ENCODE peak calls at places on chromosomes 2 and 18, in four cellular contexts. One of them, this sample, is unnamed.

GRCh38 chr18:75157851-75158250 is 51.1 kb downstream of the PTGR3 start:
- DNase-seq in GM12878: no peak
- DNase-seq in A549: no peak
- DNase-seq in K562: no peak
- DNase-seq in this sample: no peak

GRCh38 chr2:847669-848068 is 103.0 kb upstream of the SNTG2 start:
- DNase-seq in GM12878: no peak
- DNase-seq in K562: no peak
- DNase-seq in A549: no peak
- DNase-seq in this sample: no peak

GRCh38 chr2:196718796-196719564 is 79.5 kb downstream of the CCDC150 start:
- DNase-seq in A549: peak
- DNase-seq in GM12878: no peak
- DNase-seq in K562: peak
- DNase-seq in this sample: peak

GRCh38 chr18:37299471-37300304 is 265.9 kb downstream of the CELF4 start:
- DNase-seq in K562: peak
- DNase-seq in GM12878: peak
- DNase-seq in A549: peak
- DNase-seq in this sample: peak

GRCh38 chr2:27435628-27436027 is 6.6 kb upstream of the KRTCAP3 start:
- DNase-seq in A549: no peak
- DNase-seq in K562: no peak
- DNase-seq in GM12878: no peak
- DNase-seq in this sample: no peak

GRCh38 chr2:59463401-59463800 is 1090.1 kb downstream of the BCL11A start:
- DNase-seq in A549: no peak
- DNase-seq in GM12878: no peak
- DNase-seq in K562: no peak
- DNase-seq in this sample: no peak

GRCh38 chr18:51398104-51398503 is 200.6 kb upstream of the MEX3C start:
- DNase-seq in GM12878: no peak
- DNase-seq in A549: no peak
- DNase-seq in K562: no peak
- DNase-seq in this sample: no peak

GRCh38 chr2:128374001-128374710 is 55.5 kb upstream of the HS6ST1 start:
- DNase-seq in K562: no peak
- DNase-seq in A549: no peak
- DNase-seq in GM12878: no peak
- DNase-seq in this sample: peak

GRCh38 chr18:7904529-7904928 is 337.4 kb downstream of the PTPRM start:
- DNase-seq in A549: peak
- DNase-seq in K562: no peak
- DNase-seq in GM12878: no peak
- DNase-seq in this sample: peak

GRCh38 chr18:8751692-8752091 is 46.3 kb downstream of the MTCL1 start:
- DNase-seq in K562: no peak
- DNase-seq in A549: no peak
- DNase-seq in GM12878: no peak
- DNase-seq in this sample: no peak

GRCh38 chr18:53426656-53427055 is 797.8 kb downstream of the MBD2 start:
- DNase-seq in K562: no peak
- DNase-seq in GM12878: no peak
- DNase-seq in A549: no peak
- DNase-seq in this sample: no peak

GRCh38 chr2:46655551-46656436 is 176.4 kb downstream of the TMEM247 start:
- DNase-seq in K562: no peak
- DNase-seq in GM12878: no peak
- DNase-seq in A549: no peak
- DNase-seq in this sample: peak

GRCh38 chr2:217160103-217160502 is 300.2 kb upstream of the TNP1 start:
- DNase-seq in GM12878: no peak
- DNase-seq in K562: no peak
- DNase-seq in A549: peak
- DNase-seq in this sample: peak

GRCh38 chr2:56167616-56168015 is 16.2 kb upstream of the CCDC85A start:
- DNase-seq in GM12878: no peak
- DNase-seq in K562: no peak
- DNase-seq in A549: no peak
- DNase-seq in this sample: no peak

GRCh38 chr2:235573331-235574221 is 79.7 kb downstream of the AGAP1 start:
- DNase-seq in A549: no peak
- DNase-seq in GM12878: no peak
- DNase-seq in K562: no peak
- DNase-seq in this sample: no peak

GRCh38 chr2:105294844-105295481 is 34.6 kb downstream of the TGFBRAP1 start:
- DNase-seq in GM12878: no peak
- DNase-seq in K562: peak
- DNase-seq in A549: peak
- DNase-seq in this sample: peak

GRCh38 chr2:187271825-187272224 is 176.2 kb downstream of the CALCRL start:
- DNase-seq in GM12878: no peak
- DNase-seq in K562: no peak
- DNase-seq in A549: peak
- DNase-seq in this sample: no peak

GRCh38 chr2:162839419-162839818 is 852 bp upstream of the KCNH7 start:
- DNase-seq in K562: no peak
- DNase-seq in GM12878: no peak
- DNase-seq in A549: no peak
- DNase-seq in this sample: no peak

GRCh38 chr2:74552914-74553811 is 579 bp downstream of the LOXL3 start:
- DNase-seq in K562: peak
- DNase-seq in A549: no peak
- DNase-seq in GM12878: no peak
- DNase-seq in this sample: no peak

GRCh38 chr18:7974200-7974874 is 407.2 kb downstream of the PTPRM start:
- DNase-seq in K562: no peak
- DNase-seq in A549: no peak
- DNase-seq in GM12878: no peak
- DNase-seq in this sample: no peak

GRCh38 chr2:177296047-177296446 is 31.5 kb upstream of the NFE2L2 start:
- DNase-seq in K562: no peak
- DNase-seq in A549: peak
- DNase-seq in GM12878: no peak
- DNase-seq in this sample: peak

GRCh38 chr2:63500398-63500797 is 87.9 kb downstream of the WDPCP start:
- DNase-seq in K562: no peak
- DNase-seq in A549: no peak
- DNase-seq in GM12878: no peak
- DNase-seq in this sample: no peak

GRCh38 chr2:8525582-8526402 is 156.1 kb upstream of the ID2 start:
- DNase-seq in A549: peak
- DNase-seq in K562: peak
- DNase-seq in GM12878: peak
- DNase-seq in this sample: peak

GRCh38 chr2:96098900-96099590 is 17.3 kb downstream of the ADRA2B start:
- DNase-seq in GM12878: no peak
- DNase-seq in A549: no peak
- DNase-seq in K562: no peak
- DNase-seq in this sample: no peak

GRCh38 chr2:7986431-7986830 is 695.4 kb upstream of the ID2 start:
- DNase-seq in A549: no peak
- DNase-seq in GM12878: no peak
- DNase-seq in K562: no peak
- DNase-seq in this sample: no peak

GRCh38 chr2:31256611-31257382 is 22.8 kb downstream of the EHD3 start:
- DNase-seq in GM12878: no peak
- DNase-seq in K562: no peak
- DNase-seq in A549: no peak
- DNase-seq in this sample: no peak

GRCh38 chr2:200770847-200771246 is 40.9 kb upstream of the BZW1 start:
- DNase-seq in A549: no peak
- DNase-seq in GM12878: no peak
- DNase-seq in K562: no peak
- DNase-seq in this sample: no peak

GRCh38 chr2:186605041-186605440 is 15.2 kb downstream of the ITGAV start:
- DNase-seq in A549: no peak
- DNase-seq in K562: no peak
- DNase-seq in GM12878: no peak
- DNase-seq in this sample: no peak

DNA sequence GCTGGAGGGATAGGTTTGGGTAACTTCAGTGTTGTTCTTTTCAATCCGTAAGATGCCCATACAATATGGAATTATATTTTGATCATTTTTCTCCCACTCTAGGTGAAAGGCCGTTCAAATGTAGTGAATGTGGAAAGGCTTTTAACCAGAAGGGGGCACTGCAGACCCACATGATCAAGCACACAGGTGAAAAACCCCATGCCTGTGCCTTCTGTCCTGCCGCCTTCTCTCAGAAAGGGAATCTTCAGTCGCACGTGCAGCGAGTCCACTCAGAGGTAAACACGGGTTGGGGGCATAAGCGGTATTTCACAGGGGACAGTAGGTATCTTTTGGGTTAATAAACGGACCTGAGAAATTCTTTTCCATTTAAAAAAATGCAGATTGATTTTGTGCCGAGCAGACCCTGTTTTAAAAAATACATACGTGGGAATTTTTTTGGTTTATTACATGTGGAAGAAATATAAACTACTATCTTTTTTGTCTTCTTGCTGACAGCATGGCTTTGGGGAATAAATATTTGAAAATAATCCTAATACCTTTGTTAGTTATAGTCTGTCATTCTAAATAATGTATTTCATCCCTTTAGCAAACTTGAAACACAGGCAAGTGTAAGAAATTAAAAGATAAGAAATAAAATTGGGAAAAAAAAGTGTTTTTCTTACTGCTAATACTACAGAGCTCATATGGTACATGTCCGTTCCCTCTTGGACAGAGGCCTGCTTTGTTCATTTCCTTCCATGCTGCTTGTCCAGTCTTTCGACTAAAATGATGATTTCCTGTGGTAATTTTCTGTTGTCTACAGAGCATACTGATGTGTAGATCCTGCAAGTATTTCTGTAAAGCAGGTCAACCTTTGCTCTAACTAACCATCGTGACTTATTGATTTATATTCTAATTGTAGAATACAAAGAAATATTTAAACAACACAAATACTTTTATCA is 53.3 kb downstream of the ZNF236 start:
- DNase-seq in GM12878: no peak
- DNase-seq in K562: peak
- DNase-seq in A549: peak
- DNase-seq in this sample: peak
- TF ChIP-seq ELK1 in GM12878: no peak
- TF ChIP-seq ELK1 in K562: no peak
- TF ChIP-seq ELK1 in A549: no peak
- TF ChIP-seq ELK1 in this sample: no peak

GRCh38 chr2:129803067-129803466 is 176.4 kb upstream of the RAB6C start:
- DNase-seq in A549: no peak
- DNase-seq in K562: no peak
- DNase-seq in GM12878: no peak
- DNase-seq in this sample: no peak

GRCh38 chr2:129805889-129806288 is 173.6 kb upstream of the RAB6C start:
- DNase-seq in GM12878: no peak
- DNase-seq in K562: no peak
- DNase-seq in A549: no peak
- DNase-seq in this sample: no peak

GRCh38 chr2:129802290-129802689 is 177.2 kb upstream of the RAB6C start:
- DNase-seq in A549: no peak
- DNase-seq in K562: no peak
- DNase-seq in GM12878: no peak
- DNase-seq in this sample: no peak

GRCh38 chr2:129806985-129807384 is 172.5 kb upstream of the RAB6C start:
- DNase-seq in A549: no peak
- DNase-seq in GM12878: no peak
- DNase-seq in K562: no peak
- DNase-seq in this sample: no peak

GRCh38 chr2:129806317-129806716 is 173.1 kb upstream of the RAB6C start:
- DNase-seq in A549: no peak
- DNase-seq in GM12878: no peak
- DNase-seq in K562: no peak
- DNase-seq in this sample: no peak
- TF ChIP-seq ELK1 in A549: no peak
- TF ChIP-seq ELK1 in GM12878: no peak
- TF ChIP-seq ELK1 in K562: no peak
- TF ChIP-seq ELK1 in this sample: no peak

GRCh38 chr18:69569133-69569532 is 168.4 kb downstream of the DOK6 start:
- DNase-seq in K562: no peak
- DNase-seq in GM12878: no peak
- DNase-seq in A549: no peak
- DNase-seq in this sample: no peak

GRCh38 chr18:69564602-69565001 is 163.9 kb downstream of the DOK6 start:
- DNase-seq in K562: no peak
- DNase-seq in GM12878: no peak
- DNase-seq in A549: no peak
- DNase-seq in this sample: no peak

GRCh38 chr18:69567813-69568488 is 167.3 kb downstream of the DOK6 start:
- DNase-seq in K562: no peak
- DNase-seq in GM12878: no peak
- DNase-seq in A549: peak
- DNase-seq in this sample: no peak
- TF ChIP-seq ELK1 in K562: no peak
- TF ChIP-seq ELK1 in GM12878: no peak
- TF ChIP-seq ELK1 in A549: no peak
- TF ChIP-seq ELK1 in this sample: no peak

GRCh38 chr18:22282311-22283235 is 113.2 kb downstream of the GATA6 start:
- DNase-seq in A549: peak
- DNase-seq in GM12878: no peak
- DNase-seq in K562: no peak
- DNase-seq in this sample: peak

GRCh38 chr18:22284581-22285230 is 115.3 kb downstream of the GATA6 start:
- DNase-seq in GM12878: no peak
- DNase-seq in K562: no peak
- DNase-seq in A549: no peak
- DNase-seq in this sample: no peak

GRCh38 chr18:22286576-22286975 is 117.2 kb downstream of the GATA6 start:
- DNase-seq in K562: no peak
- DNase-seq in GM12878: no peak
- DNase-seq in A549: peak
- DNase-seq in this sample: no peak

GRCh38 chr18:22283397-22283796 is 114.0 kb downstream of the GATA6 start:
- DNase-seq in GM12878: no peak
- DNase-seq in A549: no peak
- DNase-seq in K562: no peak
- DNase-seq in this sample: peak

DNA sequence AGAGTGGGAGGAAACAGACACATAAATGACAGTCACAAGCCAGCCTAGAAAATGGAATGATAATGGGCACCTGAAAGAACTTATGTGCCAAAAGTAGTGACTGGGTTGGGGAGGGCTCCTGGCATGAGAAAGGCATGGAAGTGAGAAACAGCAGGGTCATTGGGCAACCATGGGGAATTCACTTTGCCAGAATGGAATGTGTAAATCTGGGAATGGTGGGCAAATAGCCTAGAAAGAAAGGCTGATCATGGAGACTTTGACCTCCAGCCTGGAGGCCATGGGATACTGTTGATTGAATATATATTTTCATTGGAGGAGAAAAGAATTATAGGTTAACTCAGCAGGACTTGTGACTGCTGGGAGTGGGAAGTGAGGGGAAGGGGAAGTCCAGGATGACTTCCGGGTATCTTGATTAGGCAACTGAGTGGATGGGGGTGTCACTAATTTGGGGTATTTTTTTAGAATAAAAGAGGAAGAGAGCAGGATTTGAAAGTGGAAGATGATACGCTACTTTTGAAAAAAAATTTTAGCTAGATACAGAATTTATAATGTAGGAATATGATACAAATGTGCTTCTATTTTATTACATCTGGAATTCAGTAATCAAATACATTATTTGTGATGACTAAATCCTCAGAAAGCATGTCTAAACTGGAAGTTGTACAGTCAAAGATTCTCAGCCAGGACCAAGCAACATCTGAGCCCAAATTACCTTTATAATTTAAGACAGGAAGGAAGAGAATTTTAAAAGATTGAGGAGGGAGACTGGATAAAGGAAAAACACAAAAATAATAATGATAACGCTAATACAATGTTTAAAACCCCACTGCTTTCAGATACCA is 116.1 kb downstream of the GATA6 start:
- DNase-seq in K562: no peak
- DNase-seq in GM12878: no peak
- DNase-seq in A549: peak
- DNase-seq in this sample: no peak
- TF ChIP-seq ELK1 in K562: no peak
- TF ChIP-seq ELK1 in GM12878: no peak
- TF ChIP-seq ELK1 in A549: no peak
- TF ChIP-seq ELK1 in this sample: no peak